ENCODE peak calls at places on chromosomes 3 and 15, in nine cellular contexts. M is colonic mucosa, A is adrenal gland, W is tibial artery, G is GM12865, K is neuronal stem cell, Z is HL-60, J is NT2/D1, O is psoas muscle. B is an unnamed sample.

GRCh38 chr3:131033480-131034080 is 6.9 kb downstream of the NEK11 start:
- DNase-seq in M (peak), A (no peak), W (no peak), G (peak), K (peak), Z (peak), J (peak), O (no peak), B (peak)

GRCh38 chr3:197234947-197235914 is 63.2 kb downstream of the DLG1 start:
- DNase-seq in M (no peak), A (no peak), W (no peak), G (no peak), K (no peak), Z (no peak), J (no peak), O (no peak), B (no peak)

GRCh38 chr3:77251136-77251535 is 211.2 kb downstream of the ROBO2 start:
- DNase-seq in M (no peak), A (no peak), W (no peak), G (no peak), K (no peak), Z (no peak), J (no peak), O (no peak), B (no peak)

GRCh38 chr15:78873796-78874761 is 1.4 kb downstream of the MORF4L1 start:
- DNase-seq in M (peak), A (peak), W (peak), G (peak), K (no peak), Z (no peak), J (no peak), O (no peak), B (no peak)

GRCh38 chr3:6099458-6100137 is 761.3 kb upstream of the GRM7 start:
- DNase-seq in M (peak), A (no peak), W (no peak), G (peak), K (no peak), Z (no peak), J (no peak), O (no peak), B (no peak)

GRCh38 chr3:10917176-10917575 is 75.4 kb upstream of the SLC6A1 start:
- DNase-seq in M (no peak), A (no peak), W (no peak), G (no peak), K (no peak), Z (no peak), J (no peak), O (no peak), B (no peak)

GRCh38 chr3:126261037-126261436 is 80.7 kb upstream of the ALDH1L1 start:
- DNase-seq in M (peak), A (no peak), W (peak), G (no peak), K (no peak), Z (peak), J (no peak), O (peak), B (peak)

GRCh38 chr3:63304421-63304820 is 26.3 kb downstream of the SYNPR start:
- DNase-seq in M (no peak), A (no peak), W (no peak), G (no peak), K (no peak), Z (no peak), J (no peak), O (no peak), B (no peak)

GRCh38 chr3:141421639-141422319 is 53.5 kb downstream of the ZBTB38 start:
- DNase-seq in M (no peak), A (no peak), W (no peak), G (no peak), K (no peak), Z (no peak), J (no peak), O (no peak), B (no peak)

GRCh38 chr3:12807066-12807465 is 10.6 kb downstream of the CAND2 start:
- DNase-seq in M (no peak), A (no peak), W (no peak), G (no peak), K (no peak), Z (no peak), J (no peak), O (no peak), B (no peak)

GRCh38 chr15:94584833-94585244 is 353.5 kb downstream of the MCTP2 start:
- DNase-seq in M (no peak), A (no peak), W (no peak), G (peak), K (no peak), Z (peak), J (no peak), O (no peak), B (peak)

GRCh38 chr3:158105710-158106438 is at the start of gene SHOX2:
- DNase-seq in M (peak), A (no peak), W (peak), G (no peak), K (no peak), Z (peak), J (no peak), O (peak), B (no peak)

GRCh38 chr3:7657214-7658112 is 796.5 kb downstream of the GRM7 start:
- DNase-seq in M (no peak), A (no peak), W (no peak), G (no peak), K (no peak), Z (no peak), J (no peak), O (no peak), B (no peak)

GRCh38 chr3:14913926-14914776 is 33.2 kb upstream of the NR2C2 start:
- DNase-seq in M (no peak), A (no peak), W (no peak), G (no peak), K (no peak), Z (no peak), J (no peak), O (no peak), B (no peak)
- H3K4me3 ChIP-seq in M (no peak), A (no peak), W (no peak), G (no peak), K (no peak), Z (no peak), J (no peak), O (no peak), B (no peak)

GRCh38 chr15:71052356-71052755 is 62.9 kb upstream of the THSD4 start:
- DNase-seq in M (no peak), A (no peak), W (no peak), G (no peak), K (no peak), Z (no peak), J (no peak), O (no peak), B (no peak)
- H3K4me3 ChIP-seq in M (no peak), A (no peak), W (no peak), G (no peak), K (no peak), Z (no peak), J (no peak), O (no peak), B (no peak)

GRCh38 chr15:31360843-31361763 is 34.5 kb downstream of the KLF13 start:
- DNase-seq in M (peak), A (no peak), W (no peak), G (peak), K (no peak), Z (peak), J (no peak), O (peak), B (peak)
- H3K4me3 ChIP-seq in M (peak), A (no peak), W (no peak), G (peak), K (no peak), Z (no peak), J (no peak), O (no peak), B (peak)

GRCh38 chr15:79969175-79969574 is 1.8 kb downstream of the BCL2A1 start:
- DNase-seq in M (no peak), A (no peak), W (no peak), G (no peak), K (no peak), Z (no peak), J (no peak), O (no peak), B (no peak)

GRCh38 chr15:79973445-79974180 is 2.6 kb upstream of the BCL2A1 start:
- DNase-seq in M (no peak), A (no peak), W (no peak), G (peak), K (no peak), Z (no peak), J (no peak), O (no peak), B (peak)

GRCh38 chr15:79972861-79973260 is 1.9 kb upstream of the BCL2A1 start:
- DNase-seq in M (no peak), A (no peak), W (no peak), G (no peak), K (no peak), Z (no peak), J (no peak), O (no peak), B (no peak)

GRCh38 chr15:79967331-79968182 is 3.4 kb downstream of the BCL2A1 start:
- DNase-seq in M (no peak), A (no peak), W (no peak), G (peak), K (no peak), Z (no peak), J (no peak), O (no peak), B (no peak)

DNA sequence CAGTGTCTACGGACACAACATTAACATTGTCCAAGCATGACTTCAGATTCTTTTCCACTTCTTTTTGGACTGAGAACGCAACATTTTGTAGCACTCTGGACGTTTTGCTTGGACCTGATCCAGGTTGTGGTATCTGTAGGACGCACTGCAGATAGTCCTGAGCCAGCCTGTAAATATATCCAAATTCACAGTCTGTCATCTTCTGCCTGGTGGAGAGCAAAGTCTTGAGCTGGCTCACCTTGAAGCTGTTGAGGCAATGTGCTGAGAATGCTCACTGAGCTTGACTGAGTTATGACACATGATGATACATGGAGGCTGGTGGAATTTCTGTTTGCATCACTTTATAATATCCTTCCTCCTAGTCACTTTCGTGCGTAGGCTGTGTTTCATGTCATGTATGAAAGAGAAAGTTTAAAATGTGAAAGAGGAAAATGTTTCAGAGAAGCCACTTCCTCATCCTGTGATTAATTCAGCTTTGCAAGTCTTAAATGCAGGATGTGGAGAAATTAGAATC is at the start of gene BCL2A1:
- DNase-seq in M (no peak), A (no peak), W (no peak), G (peak), K (no peak), Z (peak), J (no peak), O (no peak), B (peak)
- H3K4me3 ChIP-seq in M (peak), A (no peak), W (no peak), G (peak), K (no peak), Z (peak), J (no peak), O (no peak), B (peak)

GRCh38 chr3:65953881-65954733 is 84.6 kb downstream of the MAGI1 start:
- DNase-seq in M (peak), A (peak), W (no peak), G (no peak), K (no peak), Z (no peak), J (no peak), O (no peak), B (no peak)
- H3K4me3 ChIP-seq in M (no peak), A (no peak), W (peak), G (no peak), K (no peak), Z (no peak), J (no peak), O (peak), B (no peak)

GRCh38 chr3:189833266-189833665 is 202.1 kb downstream of the TP63 start:
- DNase-seq in M (no peak), A (no peak), W (no peak), G (no peak), K (no peak), Z (no peak), J (no peak), O (no peak), B (no peak)

GRCh38 chr3:189826566-189826965 is 195.4 kb downstream of the TP63 start:
- DNase-seq in M (no peak), A (no peak), W (no peak), G (peak), K (no peak), Z (no peak), J (no peak), O (no peak), B (no peak)

GRCh38 chr3:189833996-189834395 is 202.8 kb downstream of the TP63 start:
- DNase-seq in M (no peak), A (no peak), W (no peak), G (no peak), K (no peak), Z (no peak), J (no peak), O (no peak), B (no peak)

GRCh38 chr3:189827108-189827507 is 195.9 kb downstream of the TP63 start:
- DNase-seq in M (no peak), A (no peak), W (no peak), G (no peak), K (no peak), Z (no peak), J (no peak), O (no peak), B (no peak)

GRCh38 chr3:189830401-189830800 is 199.2 kb downstream of the TP63 start:
- DNase-seq in M (no peak), A (no peak), W (no peak), G (no peak), K (no peak), Z (no peak), J (no peak), O (no peak), B (no peak)
- H3K4me3 ChIP-seq in M (no peak), A (no peak), W (no peak), G (no peak), K (no peak), Z (no peak), J (no peak), O (no peak), B (no peak)

DNA sequence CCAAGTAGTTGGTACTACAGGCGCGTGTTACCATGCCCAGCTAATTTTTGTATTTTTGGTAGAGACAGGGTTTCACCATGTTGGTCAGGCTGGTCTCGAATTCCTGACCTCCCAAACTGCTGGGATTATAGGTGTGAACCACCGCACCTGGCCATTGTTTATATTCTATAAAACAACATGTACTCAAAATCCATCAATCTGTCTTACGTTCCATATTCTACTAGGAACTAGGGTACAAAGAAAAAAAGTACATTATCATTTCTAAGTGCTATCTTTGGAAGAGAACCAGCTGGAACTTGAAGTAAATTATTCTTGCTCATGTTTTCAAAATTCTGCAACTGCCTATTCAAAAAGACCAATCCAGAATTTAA is 15.3 kb downstream of the SPPL2A start:
- DNase-seq in M (no peak), A (no peak), W (no peak), G (no peak), K (no peak), Z (no peak), J (no peak), O (no peak), B (no peak)
- H3K4me3 ChIP-seq in M (no peak), A (no peak), W (no peak), G (no peak), K (no peak), Z (no peak), J (no peak), O (no peak), B (no peak)

GRCh38 chr3:165463546-165463945 is 267.4 kb upstream of the SLITRK3 start:
- DNase-seq in M (no peak), A (no peak), W (no peak), G (no peak), K (no peak), Z (no peak), J (no peak), O (no peak), B (no peak)
- H3K4me3 ChIP-seq in M (no peak), A (no peak), W (no peak), G (no peak), K (no peak), Z (no peak), J (no peak), O (no peak), B (no peak)

DNA sequence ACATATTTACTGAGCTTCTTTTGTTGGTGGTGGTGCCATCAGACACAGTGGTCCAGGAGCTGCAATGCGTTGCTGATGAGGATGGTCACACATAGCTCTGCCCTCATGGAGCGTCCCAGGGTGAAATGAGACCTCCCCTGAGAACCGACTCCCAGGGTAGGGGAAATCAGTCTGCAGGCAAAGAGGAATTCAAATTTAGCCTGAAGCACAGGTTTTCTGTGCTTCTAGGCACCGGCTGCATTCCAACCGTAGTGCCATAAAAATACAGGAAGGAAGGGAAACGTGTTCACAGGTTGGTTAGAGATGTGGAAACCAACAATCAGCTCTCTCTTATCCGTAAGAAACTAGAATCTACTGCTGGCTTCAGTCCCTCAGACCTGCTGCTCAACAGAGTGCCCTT is 19.2 kb downstream of the SMAD3 start:
- DNase-seq in M (no peak), A (no peak), W (no peak), G (no peak), K (no peak), Z (no peak), J (no peak), O (no peak), B (no peak)
- H3K4me3 ChIP-seq in M (no peak), A (no peak), W (no peak), G (peak), K (no peak), Z (no peak), J (no peak), O (no peak), B (no peak)